ENCODE peak calls at places on chromosomes 11 and 22, in ten cellular contexts. H is ovary; A is amygdala; D is anterior cingulate cortex; N is T-cell; Z is HepG2; E is H4; S is cardiac muscle cell; P is activated naive CD4-positive, alpha-beta T cell treated with anti-CD3 and anti-CD28 coated beads for 36 hours; R is NCI-H748 treated with DMSO at 0.1 percent for 48 hours. L is an unnamed sample.

GRCh38 chr11:76658231-76658630 is 12.3 kb downstream of the LRRC32 start:
- DNase-seq in H (no peak), A (no peak), D (no peak), N (no peak), Z (no peak), E (no peak), S (no peak), P (no peak), R (no peak), L (no peak)

GRCh38 chr11:17748761-17749721 is 14.5 kb downstream of the KCNC1 start:
- DNase-seq in H (no peak), A (no peak), D (no peak), N (no peak), Z (no peak), E (no peak), S (no peak), P (no peak), R (no peak), L (no peak)

GRCh38 chr11:69348414-69349235 is 54.7 kb downstream of the MYEOV start:
- DNase-seq in H (no peak), A (no peak), D (no peak), N (no peak), Z (no peak), E (no peak), S (no peak), P (no peak), R (no peak), L (no peak)

GRCh38 chr11:88016392-88017020 is 158.7 kb downstream of the RAB38 start:
- DNase-seq in H (peak), A (no peak), D (peak), N (peak), Z (peak), E (peak), S (peak), P (peak), R (peak), L (peak)

GRCh38 chr11:16365456-16366355 is 9.4 kb upstream of the SOX6 start:
- DNase-seq in H (no peak), A (no peak), D (no peak), N (no peak), Z (no peak), E (no peak), S (peak), P (no peak), R (peak), L (no peak)

GRCh38 chr11:43643898-43644625 is 36.5 kb upstream of the HSD17B12 start:
- DNase-seq in H (peak), A (peak), D (peak), N (peak), Z (peak), E (peak), S (peak), P (peak), R (peak), L (peak)

GRCh38 chr22:39292561-39293074 is 26.8 kb downstream of the RPL3 start:
- DNase-seq in H (peak), A (no peak), D (peak), N (no peak), Z (peak), E (peak), S (peak), P (no peak), R (no peak), L (peak)

GRCh38 chr11:2259897-2260451 is 10.4 kb downstream of the ASCL2 start:
- DNase-seq in H (no peak), A (no peak), D (no peak), N (no peak), Z (no peak), E (no peak), S (no peak), P (no peak), R (no peak), L (no peak)

GRCh38 chr11:27196040-27196897 is 155.7 kb downstream of the BBOX1 start:
- DNase-seq in H (no peak), A (no peak), D (no peak), N (no peak), Z (no peak), E (no peak), S (no peak), P (no peak), R (no peak), L (no peak)

GRCh38 chr22:46061431-46062231 is 84.7 kb upstream of the WNT7B start:
- DNase-seq in H (no peak), A (no peak), D (no peak), N (no peak), Z (peak), E (no peak), S (no peak), P (no peak), R (no peak), L (no peak)

GRCh38 chr11:17351510-17352176 is at the start of gene NCR3LG1:
- DNase-seq in H (peak), A (no peak), D (no peak), N (peak), Z (peak), E (peak), S (peak), P (peak), R (peak), L (peak)

GRCh38 chr11:4154503-4154902 is 59.9 kb downstream of the RRM1 start:
- DNase-seq in H (no peak), A (no peak), D (no peak), N (no peak), Z (no peak), E (no peak), S (no peak), P (no peak), R (no peak), L (no peak)

GRCh38 chr11:66047541-66048365 is 1.2 kb downstream of the GAL3ST3 start:
- DNase-seq in H (no peak), A (no peak), D (no peak), N (no peak), Z (no peak), E (no peak), S (no peak), P (no peak), R (no peak), L (peak)

GRCh38 chr11:84990141-84990540 is 637.0 kb downstream of the DLG2 start:
- DNase-seq in H (no peak), A (no peak), D (no peak), N (no peak), Z (no peak), E (no peak), S (no peak), P (no peak), R (no peak), L (no peak)

GRCh38 chr11:67636962-67637361 is 2.6 kb downstream of the TBX10 start:
- DNase-seq in H (no peak), A (no peak), D (no peak), N (no peak), Z (no peak), E (no peak), S (no peak), P (no peak), R (no peak), L (no peak)

GRCh38 chr11:772429-773390 is 4.6 kb downstream of the GATD1 start:
- DNase-seq in H (no peak), A (no peak), D (peak), N (no peak), Z (no peak), E (no peak), S (no peak), P (no peak), R (no peak), L (no peak)